ENCODE peak calls at places on chromosome 18, in five cellular contexts. U is dorsolateral prefrontal cortex, K is HL-60, N is cardiac fibroblast, Q is mesothelial cell of epicardium. G is an unnamed sample.
A peak's percentile ranks its signal among the peaks of the same experiment; 100 is the strongest.

GRCh38 chr18:8140841-8141501 is 468.3 kb upstream of the RAB12 start:
- DNase-seq in U (no peak), K (no peak), N (peak; percentile 94), Q (no peak), G (no peak)

GRCh38 chr18:73669299-73669698 is 478.3 kb downstream of the FBXO15 start:
- DNase-seq in U (no peak), K (no peak), N (peak; percentile 59), Q (no peak), G (no peak)

GRCh38 chr18:48941672-48942071 is 9.1 kb downstream of the SMAD7 start:
- DNase-seq in U (no peak), K (no peak), N (peak; percentile 10), Q (no peak), G (no peak)

GRCh38 chr18:32974421-32975165 is 201.8 kb upstream of the KLHL14 start:
- DNase-seq in U (no peak), K (no peak), N (no peak), Q (no peak), G (no peak)

GRCh38 chr18:65035701-65036100 is 715.1 kb upstream of the CDH7 start:
- DNase-seq in U (no peak), K (no peak), N (no peak), Q (no peak), G (no peak)

GRCh38 chr18:12420831-12421421 is 13.2 kb downstream of the PRELID3A start:
- DNase-seq in U (peak; percentile 35), K (no peak), N (no peak), Q (no peak), G (no peak)

GRCh38 chr18:50111398-50111797 is 83.5 kb downstream of the MYO5B start:
- DNase-seq in U (no peak), K (no peak), N (no peak), Q (no peak), G (no peak)

GRCh38 chr18:22332590-22332989 is 85.1 kb downstream of the CTAGE1 start:
- DNase-seq in U (no peak), K (peak; percentile 67), N (peak; percentile 18), Q (no peak), G (no peak)

GRCh38 chr18:45348974-45349373 is 266.3 kb upstream of the SLC14A2 start:
- DNase-seq in U (no peak), K (no peak), N (no peak), Q (no peak), G (no peak)

GRCh38 chr18:48027401-48027931 is 97.0 kb upstream of the SMAD2 start:
- DNase-seq in U (no peak), K (no peak), N (no peak), Q (no peak), G (no peak)

GRCh38 chr18:3593381-3593903 is 143.5 kb downstream of the TGIF1 start:
- DNase-seq in U (peak; percentile 62), K (peak; percentile 43), N (peak; percentile 89), Q (no peak), G (peak; percentile 45)

GRCh38 chr18:77700051-77700450 is 450.4 kb downstream of the GALR1 start:
- DNase-seq in U (no peak), K (no peak), N (no peak), Q (no peak), G (no peak)

GRCh38 chr18:21682276-21683051 is 22.1 kb downstream of the ABHD3 start:
- DNase-seq in U (no peak), K (peak; percentile 77), N (peak; percentile 80), Q (no peak), G (peak; percentile 26)

GRCh38 chr18:63155910-63156773 is 163.4 kb downstream of the BCL2 start:
- DNase-seq in U (no peak), K (no peak), N (no peak), Q (no peak), G (peak; percentile 19)

GRCh38 chr18:11994346-11994707 is 13.0 kb downstream of the IMPA2 start:
- DNase-seq in U (no peak), K (peak; percentile 63), N (peak; percentile 93), Q (no peak), G (no peak)

GRCh38 chr18:48036191-48036590 is 105.7 kb upstream of the SMAD2 start:
- DNase-seq in U (no peak), K (no peak), N (no peak), Q (no peak), G (peak; percentile 10)

GRCh38 chr18:26555804-26556553 is 7.6 kb upstream of the KCTD1 start:
- DNase-seq in U (no peak), K (no peak), N (no peak), Q (no peak), G (no peak)

GRCh38 chr18:10374615-10375295 is 79.7 kb upstream of the APCDD1 start:
- DNase-seq in U (no peak), K (no peak), N (no peak), Q (no peak), G (no peak)

GRCh38 chr18:46169464-46169941 is 65.3 kb downstream of the HAUS1 start:
- DNase-seq in U (no peak), K (no peak), N (peak; percentile 80), Q (no peak), G (no peak)

GRCh38 chr18:6362559-6363129 is 52.1 kb downstream of the L3MBTL4 start:
- DNase-seq in U (no peak), K (no peak), N (no peak), Q (no peak), G (no peak)

GRCh38 chr18:56641714-56642331 is 3.4 kb upstream of the TXNL1 start:
- DNase-seq in U (no peak), K (no peak), N (peak; percentile 81), Q (no peak), G (no peak)

GRCh38 chr18:21826196-21826595 is 85.6 kb downstream of the MIB1 start:
- DNase-seq in U (no peak), K (no peak), N (peak; percentile 80), Q (no peak), G (no peak)

GRCh38 chr18:6487027-6487426 is 72.3 kb upstream of the L3MBTL4 start:
- DNase-seq in U (no peak), K (no peak), N (no peak), Q (no peak), G (no peak)

GRCh38 chr18:58221060-58221725 is 177.2 kb downstream of the NEDD4L start:
- DNase-seq in U (no peak), K (no peak), N (peak; percentile 72), Q (no peak), G (no peak)

GRCh38 chr18:9974279-9974915 is 60.6 kb downstream of the VAPA start:
- DNase-seq in U (no peak), K (no peak), N (no peak), Q (no peak), G (no peak)

DNA sequence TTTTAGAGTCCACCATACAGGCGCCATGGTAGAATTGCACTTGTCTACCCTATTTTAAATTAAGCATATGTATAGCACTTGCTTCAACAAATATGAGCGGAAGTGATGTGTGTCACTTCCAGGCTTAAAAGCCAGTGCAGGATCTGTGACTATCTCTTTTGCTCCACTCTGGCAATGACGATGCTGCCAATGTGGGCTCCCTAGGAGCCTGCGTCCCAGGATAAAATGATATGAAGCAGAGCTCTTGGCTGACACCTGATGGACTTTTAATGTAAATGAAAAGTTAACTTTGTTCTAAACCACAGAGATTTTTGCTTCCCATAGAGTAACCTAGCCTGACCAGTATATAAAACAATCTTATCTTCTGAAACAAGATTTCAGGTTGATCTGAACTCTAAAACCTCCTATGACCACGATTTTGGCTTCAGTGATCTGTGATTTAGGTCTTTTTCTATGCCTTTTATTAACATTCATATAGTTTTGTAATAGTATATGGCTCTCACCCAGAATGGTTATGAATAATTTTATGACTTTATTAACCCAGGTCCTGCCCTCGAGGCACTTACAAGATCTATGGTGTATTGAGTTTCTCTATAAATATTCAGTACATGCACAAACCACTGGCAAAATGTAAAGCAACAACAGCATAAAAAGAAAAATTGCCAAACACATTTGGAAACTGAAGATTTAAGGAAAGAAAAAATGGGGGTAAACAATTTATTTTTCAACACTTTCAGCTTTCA is 422.5 kb upstream of the PIK3C3 start:
- DNase-seq in U (no peak), K (no peak), N (peak; percentile 3), Q (no peak), G (no peak)
- TF ChIP-seq CTCF in U (no peak), K (no peak), N (no peak), Q (no peak), G (no peak)

DNA sequence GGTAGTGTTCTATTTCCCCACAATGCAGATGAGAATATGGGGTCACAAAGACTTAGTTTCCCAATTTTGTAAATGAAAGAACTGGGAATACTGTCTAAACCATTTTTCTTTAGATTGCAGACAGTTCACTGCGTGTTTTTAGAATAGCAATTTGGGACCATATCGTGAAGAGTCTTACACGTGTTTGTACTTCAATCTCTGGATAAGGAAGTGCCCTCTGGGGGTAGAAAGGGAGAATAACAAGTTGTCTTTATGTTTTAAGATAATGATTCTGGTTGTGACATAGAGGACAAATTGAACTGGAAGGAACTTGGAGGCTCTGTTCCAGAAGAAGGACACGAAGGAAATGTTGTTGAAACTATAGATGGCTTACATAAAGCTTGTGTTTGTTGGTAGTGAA is 457.7 kb downstream of the CBLN2 start:
- DNase-seq in U (no peak), K (peak; percentile 13), N (peak; percentile 37), Q (no peak), G (no peak)
- TF ChIP-seq CTCF in U (peak; percentile 66), K (peak; percentile 9), N (peak; percentile 48), Q (peak; percentile 53), G (no peak)

DNA sequence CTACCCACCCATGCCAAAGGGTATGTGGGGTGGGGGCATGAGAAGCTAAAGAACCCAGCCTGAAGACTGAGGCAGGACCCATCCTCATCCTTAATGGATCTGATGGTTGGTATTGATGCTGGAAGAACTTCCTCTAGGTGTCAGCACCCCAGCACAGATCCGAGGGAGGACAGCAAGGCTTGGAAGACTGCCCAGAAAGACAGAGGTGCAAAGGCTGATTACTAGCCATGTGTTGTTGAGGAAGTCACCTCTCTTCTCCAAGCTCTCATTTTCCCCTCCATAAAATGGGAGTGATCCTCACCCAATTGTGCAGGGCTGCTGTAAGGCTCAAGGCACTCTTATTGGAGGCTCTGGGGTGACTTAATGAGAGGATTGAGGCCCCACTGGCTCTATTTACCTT is 256.5 kb downstream of the CELF4 start:
- DNase-seq in U (no peak), K (no peak), N (no peak), Q (no peak), G (no peak)
- TF ChIP-seq CTCF in U (no peak), K (no peak), N (no peak), Q (no peak), G (no peak)

GRCh38 chr18:35189510-35189909 is 51.3 kb upstream of the ZNF397 start:
- DNase-seq in U (peak; percentile 82), K (no peak), N (no peak), Q (no peak), G (no peak)

GRCh38 chr18:35182151-35182550 is 58.7 kb upstream of the ZNF397 start:
- DNase-seq in U (no peak), K (no peak), N (no peak), Q (no peak), G (no peak)

GRCh38 chr18:35183846-35184245 is 57.0 kb upstream of the ZNF397 start:
- DNase-seq in U (no peak), K (no peak), N (no peak), Q (no peak), G (no peak)

GRCh38 chr18:35186491-35187034 is 54.3 kb upstream of the ZNF397 start:
- DNase-seq in U (no peak), K (no peak), N (no peak), Q (no peak), G (no peak)

GRCh38 chr18:35185771-35186170 is 55.1 kb upstream of the ZNF397 start:
- DNase-seq in U (no peak), K (no peak), N (no peak), Q (no peak), G (no peak)
- TF ChIP-seq CTCF in U (no peak), K (no peak), N (no peak), Q (no peak), G (no peak)

G was measured in natural killer cell.